ENCODE peak calls at places on chromosomes 3 and 15, in four cellular contexts. E is breast epithelium, L is HCT116, P is stomach. W is an unnamed sample.

GRCh38 chr15:68449389-68449788 is 17.4 kb upstream of the ITGA11 start:
- DNase-seq in E (no peak), L (no peak), P (no peak), W (no peak)

GRCh38 chr3:183244219-183244618 is 8.8 kb upstream of the B3GNT5 start:
- DNase-seq in E (no peak), L (no peak), P (no peak), W (no peak)

GRCh38 chr15:29074045-29074444 is 188.3 kb downstream of the APBA2 start:
- DNase-seq in E (no peak), L (no peak), P (no peak), W (no peak)

GRCh38 chr3:129052675-129053074 is 7.9 kb upstream of the GP9 start:
- DNase-seq in E (no peak), L (no peak), P (peak; percentile 68), W (no peak)

GRCh38 chr3:27877122-27878011 is 155.2 kb upstream of the EOMES start:
- DNase-seq in E (no peak), L (no peak), P (peak; percentile 43), W (no peak)

GRCh38 chr15:66251790-66252355 is 1.7 kb downstream of the MEGF11 start:
- DNase-seq in E (no peak), L (no peak), P (no peak), W (no peak)

GRCh38 chr3:33229066-33229465 is 10.5 kb upstream of the SUSD5 start:
- DNase-seq in E (no peak), L (no peak), P (no peak), W (no peak)

GRCh38 chr3:69411331-69411730 is 25.4 kb upstream of the FRMD4B start:
- DNase-seq in E (no peak), L (no peak), P (no peak), W (no peak)

GRCh38 chr3:19711160-19711782 is 222.7 kb downstream of the EFHB start:
- DNase-seq in E (no peak), L (no peak), P (no peak), W (no peak)

GRCh38 chr15:29538110-29538509 is 268.5 kb upstream of the NSMCE3 start:
- DNase-seq in E (no peak), L (no peak), P (no peak), W (no peak)

GRCh38 chr3:109563149-109563548 is 225.8 kb upstream of the DPPA4 start:
- DNase-seq in E (no peak), L (no peak), P (no peak), W (no peak)

GRCh38 chr15:41930221-41930866 is 36.5 kb upstream of the SPTBN5 start:
- DNase-seq in E (no peak), L (peak; percentile 31), P (no peak), W (no peak)

GRCh38 chr15:39506146-39506545 is 74.7 kb upstream of the THBS1 start:
- DNase-seq in E (no peak), L (no peak), P (no peak), W (no peak)

GRCh38 chr15:101052681-101053121 is 133.5 kb downstream of the LRRK1 start:
- DNase-seq in E (no peak), L (no peak), P (peak; percentile 16), W (no peak)

GRCh38 chr3:23809294-23809693 is 3.5 kb downstream of the UBE2E1 start:
- DNase-seq in E (no peak), L (no peak), P (no peak), W (no peak)

GRCh38 chr3:104101736-104102135 is 1265.0 kb upstream of the ALCAM start:
- DNase-seq in E (no peak), L (no peak), P (no peak), W (no peak)

GRCh38 chr15:62844564-62845235 is 197.8 kb upstream of the TPM1 start:
- DNase-seq in E (no peak), L (no peak), P (no peak), W (no peak)

GRCh38 chr3:135197246-135197645 is 402.2 kb downstream of the EPHB1 start:
- DNase-seq in E (no peak), L (no peak), P (no peak), W (no peak)

GRCh38 chr3:128388932-128389331 is 77.8 kb downstream of the DNAJB8 start:
- DNase-seq in E (no peak), L (no peak), P (no peak), W (no peak)

GRCh38 chr3:89795506-89795905 is 688.1 kb downstream of the EPHA3 start:
- DNase-seq in E (no peak), L (no peak), P (no peak), W (no peak)

GRCh38 chr15:98916826-98917225 is 90.8 kb downstream of the PGPEP1L start:
- DNase-seq in E (no peak), L (no peak), P (no peak), W (no peak)

GRCh38 chr15:74423443-74424257 is 10.1 kb downstream of the SEMA7A start:
- DNase-seq in E (no peak), L (peak; percentile 54), P (no peak), W (no peak)

GRCh38 chr3:138384971-138385370 is 36.6 kb downstream of the MRAS start:
- DNase-seq in E (no peak), L (no peak), P (no peak), W (no peak)

GRCh38 chr3:46565607-46566039 is 479 bp downstream of the LRRC2 start:
- DNase-seq in E (no peak), L (no peak), P (no peak), W (no peak)

GRCh38 chr3:75265897-75266296 is 398.2 kb upstream of the FRG2C start:
- DNase-seq in E (no peak), L (no peak), P (no peak), W (no peak)

GRCh38 chr3:189273736-189274135 is 102.0 kb downstream of the TPRG1 start:
- DNase-seq in E (no peak), L (no peak), P (no peak), W (no peak)

GRCh38 chr3:156873906-156874305 is 47.8 kb downstream of the LEKR1 start:
- DNase-seq in E (no peak), L (no peak), P (no peak), W (no peak)

GRCh38 chr3:112358311-112358780 is 25.4 kb downstream of the CD200 start:
- DNase-seq in E (no peak), L (no peak), P (no peak), W (no peak)
- H3K27ac ChIP-seq in E (peak overlapping the region; percentile 67), L (no peak overlapping the region), P (peak overlapping the region; percentile 58), W (no peak overlapping the region)

GRCh38 chr3:123397050-123397590 is 51.8 kb downstream of the ADCY5 start:
- DNase-seq in E (no peak), L (no peak), P (no peak), W (no peak)
- TF ChIP-seq POLR2AphosphoS5 in E (no peak), L (no peak), P (no peak), W (no peak)

GRCh38 chr15:25234831-25235230 is 204.0 kb downstream of the UBE3A start:
- DNase-seq in E (no peak), L (no peak), P (no peak), W (no peak)
- H3K9me3 ChIP-seq in E (peaks cover 99% of the 10 kb centered on the region), L (peaks cover 4% of the 10 kb centered on the region), P (no peaks in the 10 kb centered on the region), W (no peaks in the 10 kb centered on the region)

GRCh38 chr15:56877591-56877990 is 40.9 kb upstream of the TCF12 start:
- DNase-seq in E (no peak), L (no peak), P (no peak), W (no peak)
- H3K27ac ChIP-seq in E (no peak overlapping the region), L (no peak overlapping the region), P (no peak overlapping the region), W (no peak overlapping the region)

GRCh38 chr3:79344876-79345871 is 422.6 kb downstream of the ROBO1 start:
- DNase-seq in E (no peak), L (no peak), P (no peak), W (no peak)
- TF ChIP-seq POLR2AphosphoS5 in E (no peak), L (no peak), P (no peak), W (no peak)

GRCh38 chr3:127250032-127250431 is 37.8 kb downstream of the PRR20G start:
- DNase-seq in E (no peak), L (no peak), P (no peak), W (no peak)
- H3K9me3 ChIP-seq in E (peaks cover 18% of the 10 kb centered on the region), L (peaks cover 3% of the 10 kb centered on the region), P (no peaks in the 10 kb centered on the region), W (no peaks in the 10 kb centered on the region)